ENCODE peak calls at places on chromosomes 11 and 22, in seven cellular contexts. W is lower lobe of right lung, L is GM06990, C is PC-3, D is HCT116, B is psoas muscle, X is pancreas. Q is an unnamed sample.

GRCh38 chr11:1122356-1123002 is 35.3 kb upstream of the MUC5AC start:
- DNase-seq in L (no peak), W (no peak), B (no peak), D (no peak), C (no peak), X (peak; percentile 52), Q (peak; percentile 59)

GRCh38 chr11:46675949-46676348 is 24.5 kb downstream of the ARHGAP1 start:
- DNase-seq in D (no peak), W (no peak), B (no peak), L (no peak), X (no peak), C (no peak), Q (no peak)

GRCh38 chr11:29957406-29957805 is 59.4 kb downstream of the KCNA4 start:
- DNase-seq in W (no peak), C (no peak), B (no peak), L (no peak), X (no peak), D (no peak), Q (no peak)

GRCh38 chr11:15918212-15918611 is 438.1 kb downstream of the SOX6 start:
- DNase-seq in C (no peak), B (no peak), D (no peak), X (no peak), W (no peak), L (no peak), Q (no peak)

GRCh38 chr11:117934526-117935307 is 5.5 kb upstream of the TMPRSS13 start:
- DNase-seq in C (no peak), D (no peak), B (no peak), W (peak; percentile 31), L (no peak), X (no peak), Q (no peak)

GRCh38 chr22:48379371-48379770 is 1448.3 kb downstream of the BRD1 start:
- DNase-seq in X (no peak), L (no peak), W (no peak), B (no peak), C (no peak), D (no peak), Q (no peak)

GRCh38 chr11:538431-539051 is 1.2 kb downstream of the LRRC56 start:
- DNase-seq in C (no peak), X (peak; percentile 58), W (peak; percentile 45), L (peak; percentile 16), B (no peak), D (no peak), Q (no peak)

GRCh38 chr11:61042961-61043540 is 59.2 kb upstream of the CD5 start:
- DNase-seq in B (no peak), X (no peak), L (peak; percentile 56), W (no peak), C (no peak), D (no peak), Q (no peak)

GRCh38 chr11:94825111-94825880 is 57.1 kb downstream of the AMOTL1 start:
- DNase-seq in X (no peak), L (no peak), D (no peak), C (no peak), W (no peak), B (no peak), Q (no peak)

GRCh38 chr11:94820480-94820879 is 52.3 kb downstream of the AMOTL1 start:
- DNase-seq in X (no peak), L (no peak), B (no peak), C (no peak), W (no peak), D (no peak), Q (no peak)

GRCh38 chr11:94821439-94821838 is 53.3 kb downstream of the AMOTL1 start:
- DNase-seq in D (no peak), B (no peak), L (no peak), X (peak; percentile 44), W (no peak), C (no peak), Q (peak; percentile 66)

GRCh38 chr11:94823127-94823732 is 55.1 kb downstream of the AMOTL1 start:
- DNase-seq in B (no peak), C (no peak), L (no peak), X (no peak), W (no peak), D (no peak), Q (no peak)

DNA sequence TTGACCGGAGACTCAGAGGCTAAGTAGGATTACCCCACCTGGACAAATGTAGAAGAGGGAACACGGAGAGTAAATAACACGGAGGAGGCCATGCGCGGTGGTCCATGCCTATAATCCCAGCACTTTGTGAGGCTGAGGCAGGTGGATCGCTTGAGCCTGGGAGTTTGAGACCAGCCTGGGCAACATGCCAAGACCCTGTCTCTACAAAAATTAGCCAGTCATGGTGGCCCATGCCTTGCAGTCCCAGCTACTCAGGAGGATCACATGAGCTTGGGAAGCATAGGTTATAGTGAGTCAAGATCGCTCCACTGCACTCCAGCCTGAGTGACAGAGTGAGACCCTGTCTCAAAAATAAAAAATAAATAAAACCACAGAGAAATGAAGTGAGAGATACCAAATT is 53.9 kb downstream of the AMOTL1 start:
- DNase-seq in X (no peak), D (no peak), C (no peak), B (no peak), L (no peak), W (no peak), Q (no peak)
- H3K36me3 ChIP-seq in X (no peaks in the 10 kb centered on the region), D (no peaks in the 10 kb centered on the region), C (peaks cover 60% of the 10 kb centered on the region), B (peaks cover 18% of the 10 kb centered on the region), L (no peaks in the 10 kb centered on the region), W (peaks cover 53% of the 10 kb centered on the region), Q (peaks cover 5% of the 10 kb centered on the region)

GRCh38 chr11:106497321-106497720 is 419.9 kb downstream of the AASDHPPT start:
- DNase-seq in W (no peak), X (no peak), C (no peak), L (no peak), B (no peak), D (no peak), Q (peak; percentile 22)
- H3K36me3 ChIP-seq in W (no peaks in the 10 kb centered on the region), X (no peaks in the 10 kb centered on the region), C (no peaks in the 10 kb centered on the region), L (no peaks in the 10 kb centered on the region), B (no peaks in the 10 kb centered on the region), D (no peaks in the 10 kb centered on the region), Q (no peaks in the 10 kb centered on the region)

GRCh38 chr11:65133724-65134123 is 595 bp downstream of the SYVN1 start:
- DNase-seq in B (peak; percentile 84), D (no peak), X (no peak), L (no peak), C (no peak), W (no peak), Q (peak; percentile 81)
- H3K36me3 ChIP-seq in B (peaks cover 3% of the 10 kb centered on the region), D (peaks cover 36% of the 10 kb centered on the region), X (peaks cover 29% of the 10 kb centered on the region), L (peaks cover 32% of the 10 kb centered on the region), C (peaks cover 32% of the 10 kb centered on the region), W (peaks cover 44% of the 10 kb centered on the region), Q (peaks cover 17% of the 10 kb centered on the region)

DNA sequence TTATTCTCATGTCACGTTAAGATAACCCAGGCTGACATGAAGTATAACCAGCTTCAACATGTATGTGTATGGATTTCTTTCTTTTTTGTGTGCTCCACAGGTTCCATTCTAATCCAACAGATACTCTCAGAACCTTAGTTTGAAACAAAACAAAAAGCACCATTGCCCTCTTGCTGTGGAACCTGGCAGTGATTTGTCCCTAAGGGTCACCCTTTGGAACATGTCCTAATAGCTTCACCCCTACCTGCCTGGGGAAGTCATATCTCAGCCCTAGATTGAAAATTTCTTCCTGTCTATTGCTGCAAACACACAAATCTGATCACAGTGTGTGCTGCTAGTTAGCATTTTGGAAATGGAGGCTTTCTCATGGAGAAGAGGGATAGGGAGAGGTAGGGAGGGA is 11.4 kb upstream of the CADM1 start:
- DNase-seq in L (no peak), D (no peak), X (no peak), W (no peak), B (no peak), C (no peak), Q (no peak)
- H3K36me3 ChIP-seq in L (no peaks in the 10 kb centered on the region), D (no peaks in the 10 kb centered on the region), X (no peaks in the 10 kb centered on the region), W (no peaks in the 10 kb centered on the region), B (no peaks in the 10 kb centered on the region), C (no peaks in the 10 kb centered on the region), Q (no peaks in the 10 kb centered on the region)

Q was measured in kidney.